ENCODE peak calls at places on chromosomes 16 and 17, in eight cellular contexts. A is GM12878; I is CD8-positive, alpha-beta memory T cell; Z is left ventricle myocardium inferior; T is A549; Y is CD8-positive, alpha-beta T cell; F is right lobe of liver; P is upper lobe of right lung. G is an unnamed sample.

GRCh38 chr17:44005865-44006580 is 1.6 kb downstream of the NAGS start:
- DNase-seq in A (no peak), I (peak; percentile 62), Z (no peak), T (no peak), Y (peak; percentile 42), F (peak; percentile 76), P (peak; percentile 85), G (peak; percentile 75)

GRCh38 chr17:46764709-46765401 is 53.6 kb downstream of the WNT3 start:
- DNase-seq in A (no peak), I (no peak), Z (peak; percentile 78), T (no peak), Y (no peak), F (no peak), P (peak; percentile 87), G (peak; percentile 74)

GRCh38 chr17:48113201-48113676 is 5.7 kb downstream of the SNX11 start:
- DNase-seq in A (peak; percentile 71), I (peak; percentile 56), Z (no peak), T (no peak), Y (peak; percentile 65), F (peak; percentile 59), P (no peak), G (peak; percentile 53)

GRCh38 chr17:72118588-72119279 is 2.1 kb upstream of the SOX9 start:
- DNase-seq in A (peak; percentile 15), I (no peak), Z (peak; percentile 52), T (peak; percentile 79), Y (no peak), F (peak; percentile 63), P (no peak), G (no peak)

GRCh38 chr17:79831367-79832210 is 7.7 kb downstream of the CBX4 start:
- DNase-seq in A (no peak), I (no peak), Z (peak; percentile 73), T (no peak), Y (no peak), F (peak; percentile 92), P (peak; percentile 82), G (peak; percentile 70)

GRCh38 chr16:61829631-61830030 is 206.6 kb downstream of the CDH8 start:
- DNase-seq in A (no peak), I (no peak), Z (no peak), T (no peak), Y (no peak), F (no peak), P (no peak), G (no peak)

GRCh38 chr16:68283840-68284595 is 19.7 kb downstream of the SLC7A6 start:
- DNase-seq in A (no peak), I (no peak), Z (peak; percentile 33), T (no peak), Y (no peak), F (no peak), P (no peak), G (no peak)

GRCh38 chr16:27795992-27796614 is 246.2 kb downstream of the KATNIP start:
- DNase-seq in A (no peak), I (no peak), Z (peak; percentile 41), T (no peak), Y (no peak), F (no peak), P (no peak), G (peak; percentile 55)

GRCh38 chr16:2968368-2968737 is 795 bp upstream of the PAQR4 start:
- DNase-seq in A (no peak), I (no peak), Z (no peak), T (no peak), Y (peak; percentile 18), F (no peak), P (no peak), G (peak; percentile 36)

GRCh38 chr17:50584116-50584515 is 23.6 kb downstream of the CACNA1G start:
- DNase-seq in A (no peak), I (no peak), Z (no peak), T (no peak), Y (no peak), F (no peak), P (no peak), G (no peak)

GRCh38 chr17:32609085-32609484 is 122.3 kb downstream of the CDK5R1 start:
- DNase-seq in A (peak; percentile 59), I (peak; percentile 83), Z (peak; percentile 56), T (no peak), Y (peak; percentile 80), F (peak; percentile 76), P (peak; percentile 72), G (peak; percentile 68)

GRCh38 chr17:59400858-59401257 is 69.4 kb downstream of the YPEL2 start:
- DNase-seq in A (no peak), I (no peak), Z (no peak), T (no peak), Y (no peak), F (no peak), P (no peak), G (no peak)

GRCh38 chr16:29815032-29815721 is 775 bp upstream of the PAGR1 start:
- DNase-seq in A (no peak), I (peak; percentile 77), Z (peak; percentile 51), T (no peak), Y (no peak), F (peak; percentile 61), P (peak; percentile 76), G (peak; percentile 61)

GRCh38 chr17:7191571-7192270 is 12.6 kb upstream of the ASGR1 start:
- DNase-seq in A (no peak), I (no peak), Z (no peak), T (peak; percentile 82), Y (peak; percentile 39), F (peak; percentile 67), P (no peak), G (peak; percentile 57)

GRCh38 chr17:32621612-32622312 is 135.0 kb downstream of the CDK5R1 start:
- DNase-seq in A (no peak), I (no peak), Z (no peak), T (no peak), Y (no peak), F (no peak), P (no peak), G (no peak)

GRCh38 chr17:66412857-66413563 is 110.6 kb downstream of the PRKCA start:
- DNase-seq in A (no peak), I (no peak), Z (no peak), T (no peak), Y (no peak), F (no peak), P (no peak), G (no peak)

GRCh38 chr16:30567991-30568638 is 3.4 kb downstream of the ZNF688 start:
- DNase-seq in A (peak; percentile 66), I (peak; percentile 66), Z (no peak), T (peak; percentile 45), Y (peak; percentile 59), F (no peak), P (no peak), G (no peak)

GRCh38 chr17:39926588-39927100 is 757 bp downstream of the ORMDL3 start:
- DNase-seq in A (no peak), I (peak; percentile 81), Z (peak; percentile 33), T (peak; percentile 62), Y (peak; percentile 80), F (peak; percentile 91), P (peak; percentile 81), G (peak; percentile 68)

GRCh38 chr16:66924527-66925321 is 611 bp downstream of the RRAD start:
- DNase-seq in A (no peak), I (no peak), Z (peak; percentile 56), T (peak; percentile 81), Y (no peak), F (no peak), P (peak; percentile 77), G (peak; percentile 67)
- H3K4me1 ChIP-seq in A (peaks cover 29% of the 10 kb centered on the region), I (no peaks in the 10 kb centered on the region), Z (peaks cover 97% of the 10 kb centered on the region), T (peaks cover 23% of the 10 kb centered on the region), Y (no peaks in the 10 kb centered on the region), F (no peaks in the 10 kb centered on the region), P (peaks cover 35% of the 10 kb centered on the region), G (peaks cover 55% of the 10 kb centered on the region)

GRCh38 chr16:85004587-85005205 is 6.6 kb downstream of the ZDHHC7 start:
- DNase-seq in A (no peak), I (no peak), Z (no peak), T (peak; percentile 77), Y (no peak), F (no peak), P (peak; percentile 70), G (peak; percentile 63)

GRCh38 chr16:85002099-85002541 is 9.2 kb downstream of the ZDHHC7 start:
- DNase-seq in A (no peak), I (no peak), Z (no peak), T (no peak), Y (no peak), F (peak; percentile 35), P (no peak), G (peak; percentile 28)

GRCh38 chr16:85002643-85003042 is 8.7 kb downstream of the ZDHHC7 start:
- DNase-seq in A (no peak), I (no peak), Z (peak; percentile 52), T (no peak), Y (no peak), F (no peak), P (peak; percentile 78), G (peak; percentile 71)

GRCh38 chr16:85003723-85004586 is 7.4 kb downstream of the ZDHHC7 start:
- DNase-seq in A (no peak), I (no peak), Z (no peak), T (no peak), Y (no peak), F (peak; percentile 15), P (no peak), G (peak; percentile 43)

GRCh38 chr16:85003076-85003475 is 8.3 kb downstream of the ZDHHC7 start:
- DNase-seq in A (no peak), I (no peak), Z (no peak), T (no peak), Y (no peak), F (no peak), P (no peak), G (peak; percentile 46)
- H3K4me1 ChIP-seq in A (peaks cover 3% of the 10 kb centered on the region), I (peaks cover 39% of the 10 kb centered on the region), Z (peaks cover 96% of the 10 kb centered on the region), T (peaks cover 91% of the 10 kb centered on the region), Y (peaks cover 29% of the 10 kb centered on the region), F (peaks cover 51% of the 10 kb centered on the region), P (peaks cover 77% of the 10 kb centered on the region), G (peaks cover 99% of the 10 kb centered on the region)

DNA sequence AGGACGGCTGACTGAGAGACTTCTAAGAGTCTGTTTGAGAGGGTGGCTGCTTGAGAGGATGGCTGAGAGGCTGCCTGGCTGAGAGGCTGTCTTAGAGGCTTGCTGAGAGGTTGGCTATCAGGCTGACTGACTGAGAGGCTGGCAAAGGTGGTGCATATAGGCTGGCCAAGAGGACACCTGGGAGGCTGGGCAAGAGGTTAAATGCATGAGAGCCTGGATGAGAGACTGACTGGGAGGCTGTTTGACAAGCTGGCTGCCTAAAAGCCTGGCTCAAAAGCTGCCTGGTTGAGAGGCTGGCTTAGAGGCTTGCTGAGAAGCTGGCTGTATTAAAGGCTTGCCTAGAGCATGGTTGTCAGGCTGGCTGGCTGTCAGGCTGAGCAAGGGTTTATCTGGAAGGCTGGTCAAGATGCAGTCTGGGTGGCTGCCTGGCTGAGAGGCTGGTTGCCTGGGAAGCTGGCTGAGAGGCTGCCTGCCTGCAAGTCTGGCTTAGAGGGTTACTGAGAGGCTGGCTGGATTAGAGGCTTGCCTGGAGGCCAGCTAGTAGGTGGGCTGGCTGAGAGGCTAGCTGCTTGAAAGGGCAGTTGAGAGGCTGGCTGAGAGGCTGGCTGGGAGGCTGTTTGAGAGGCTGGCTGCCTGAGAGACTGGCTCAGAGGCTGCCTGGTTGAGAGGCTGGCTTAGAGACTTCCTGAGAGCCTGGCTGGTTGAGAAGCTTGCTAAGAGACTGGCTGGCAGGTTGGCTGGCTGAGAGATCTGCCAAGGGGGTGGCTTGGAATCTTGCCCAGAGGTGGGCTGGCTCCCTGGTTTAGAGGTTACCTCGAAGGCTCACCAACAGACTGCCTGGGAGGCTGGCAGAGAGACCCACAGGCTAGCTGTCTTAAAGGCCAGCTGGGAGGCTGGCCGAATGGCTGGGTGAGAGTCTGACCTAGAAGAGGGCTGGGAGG is 38.3 kb upstream of the ACSM2B start:
- DNase-seq in A (no peak), I (no peak), Z (no peak), T (no peak), Y (no peak), F (no peak), P (peak; percentile 78), G (peak; percentile 75)
- H3K4me1 ChIP-seq in A (no peaks in the 10 kb centered on the region), I (no peaks in the 10 kb centered on the region), Z (peaks cover 24% of the 10 kb centered on the region), T (no peaks in the 10 kb centered on the region), Y (no peaks in the 10 kb centered on the region), F (peaks cover 14% of the 10 kb centered on the region), P (peaks cover 16% of the 10 kb centered on the region), G (peaks cover 19% of the 10 kb centered on the region)

GRCh38 chr17:57096472-57097198 is 11.6 kb downstream of the AKAP1 start:
- DNase-seq in A (no peak), I (no peak), Z (no peak), T (no peak), Y (no peak), F (no peak), P (no peak), G (no peak)
- H3K4me1 ChIP-seq in A (peaks cover 29% of the 10 kb centered on the region), I (no peaks in the 10 kb centered on the region), Z (peaks cover 99% of the 10 kb centered on the region), T (peaks cover 11% of the 10 kb centered on the region), Y (no peaks in the 10 kb centered on the region), F (peaks cover 45% of the 10 kb centered on the region), P (peaks cover 33% of the 10 kb centered on the region), G (peaks cover 49% of the 10 kb centered on the region)